ENCODE peak calls at places on chromosomes 13 and 19, in seven cellular contexts. T is amniotic stem cell; O is naive thymus-derived CD4-positive, alpha-beta T cell; U is neural progenitor cell; V is HEK293T; B is CD4-positive, alpha-beta memory T cell; R is ureter. P is an unnamed sample.

GRCh38 chr13:44899967-44900366 is 89.3 kb downstream of the NUFIP1 start:
- DNase-seq in T (no peak), B (no peak), U (no peak), V (peak), O (no peak), R (no peak), P (no peak)

GRCh38 chr19:58538257-58539168 is 5.4 kb upstream of the TRIM28 start:
- DNase-seq in V (no peak), R (no peak), T (no peak), B (no peak), O (no peak), U (peak), P (no peak)

GRCh38 chr13:34361528-34361927 is 543.6 kb downstream of the RFC3 start:
- DNase-seq in U (no peak), R (no peak), V (no peak), T (peak), B (no peak), O (no peak), P (no peak)

GRCh38 chr13:111632906-111633305 is 312.5 kb downstream of the TEX29 start:
- DNase-seq in T (no peak), O (no peak), V (peak), U (peak), B (no peak), R (no peak), P (no peak)

GRCh38 chr13:31029129-31029528 is 96.7 kb downstream of the TEX26 start:
- DNase-seq in U (no peak), R (no peak), T (no peak), B (no peak), V (no peak), O (no peak), P (peak)

GRCh38 chr19:11383706-11384048 is 437 bp downstream of the EPOR start:
- DNase-seq in B (no peak), V (no peak), T (no peak), O (no peak), R (no peak), U (peak), P (no peak)

GRCh38 chr19:7815325-7815724 is 14.7 kb upstream of the EVI5L start:
- DNase-seq in O (no peak), U (no peak), T (no peak), V (no peak), R (no peak), B (no peak), P (no peak)

GRCh38 chr13:111074826-111075225 is 40.3 kb upstream of the ARHGEF7 start:
- DNase-seq in O (no peak), V (no peak), B (no peak), U (no peak), T (no peak), R (no peak), P (no peak)

GRCh38 chr19:29098091-29098490 is 114.9 kb downstream of the UQCRFS1 start:
- DNase-seq in T (no peak), O (no peak), U (no peak), R (no peak), B (no peak), V (no peak), P (no peak)

GRCh38 chr19:51815038-51815437 is 20.1 kb downstream of the FPR3 start:
- DNase-seq in V (no peak), U (no peak), O (no peak), B (no peak), T (no peak), R (no peak), P (no peak)

GRCh38 chr13:114148521-114148855 is 16.1 kb upstream of the RASA3 start:
- DNase-seq in R (no peak), U (no peak), O (peak), V (no peak), T (no peak), B (peak), P (no peak)